ENCODE peak calls at places on chromosomes 3 and 15, in nine cellular contexts. N, B, J, A, M, S, C, X and F are unnamed samples.

GRCh38 chr3:82163907-82164520 is 402.6 kb upstream of the GBE1 start:
- DNase-seq in N (no peak), B (peak; percentile 34), J (no peak), A (no peak), M (no peak), S (peak; percentile 39), C (no peak), X (no peak), F (no peak)

GRCh38 chr3:57787867-57788623 is 31.9 kb downstream of the SLMAP start:
- DNase-seq in N (no peak), B (no peak), J (no peak), A (no peak), M (no peak), S (no peak), C (no peak), X (no peak), F (no peak)

GRCh38 chr3:33331414-33331813 is 54.2 kb downstream of the FBXL2 start:
- DNase-seq in N (no peak), B (no peak), J (no peak), A (no peak), M (no peak), S (no peak), C (no peak), X (no peak), F (no peak)

GRCh38 chr3:24086597-24087369 is 141.7 kb downstream of the NR1D2 start:
- DNase-seq in N (no peak), B (peak; percentile 58), J (no peak), A (no peak), M (no peak), S (no peak), C (no peak), X (no peak), F (no peak)

GRCh38 chr3:78741066-78741645 is 1026.6 kb downstream of the ROBO1 start:
- DNase-seq in N (no peak), B (no peak), J (no peak), A (no peak), M (no peak), S (no peak), C (no peak), X (no peak), F (no peak)

GRCh38 chr15:91710072-91710471 is 143.4 kb upstream of the SLCO3A1 start:
- DNase-seq in N (no peak), B (no peak), J (no peak), A (no peak), M (peak; percentile 24), S (no peak), C (no peak), X (no peak), F (no peak)

GRCh38 chr15:30923429-30923828 is 19.7 kb downstream of the FAN1 start:
- DNase-seq in N (no peak), B (no peak), J (no peak), A (no peak), M (no peak), S (no peak), C (no peak), X (no peak), F (no peak)

GRCh38 chr15:66172339-66172980 is 81.1 kb downstream of the MEGF11 start:
- DNase-seq in N (no peak), B (no peak), J (no peak), A (no peak), M (no peak), S (no peak), C (no peak), X (peak; percentile 69), F (no peak)

GRCh38 chr15:68431037-68431791 is 749 bp downstream of the ITGA11 start:
- DNase-seq in N (no peak), B (no peak), J (no peak), A (peak; percentile 62), M (no peak), S (no peak), C (no peak), X (peak; percentile 78), F (no peak)

GRCh38 chr3:99543796-99544195 is 94.6 kb upstream of the COL8A1 start:
- DNase-seq in N (no peak), B (no peak), J (no peak), A (no peak), M (no peak), S (no peak), C (no peak), X (no peak), F (no peak)

GRCh38 chr3:51559266-51559907 is 20.9 kb downstream of the RAD54L2 start:
- DNase-seq in N (no peak), B (peak; percentile 84), J (no peak), A (no peak), M (no peak), S (no peak), C (no peak), X (no peak), F (peak; percentile 54)

GRCh38 chr3:158005391-158006100 is 100.7 kb downstream of the SHOX2 start:
- DNase-seq in N (no peak), B (no peak), J (no peak), A (no peak), M (no peak), S (no peak), C (no peak), X (no peak), F (no peak)

GRCh38 chr15:84402856-84403608 is 167.5 kb downstream of the GOLGA6L4 start:
- DNase-seq in N (no peak), B (no peak), J (peak; percentile 5), A (peak; percentile 33), M (no peak), S (no peak), C (no peak), X (peak; percentile 15), F (no peak)

GRCh38 chr15:38459480-38459879 is 5.6 kb downstream of the FAM98B start:
- DNase-seq in N (no peak), B (no peak), J (no peak), A (no peak), M (no peak), S (no peak), C (no peak), X (no peak), F (no peak)

GRCh38 chr15:38460543-38460942 is 6.6 kb downstream of the FAM98B start:
- DNase-seq in N (no peak), B (no peak), J (no peak), A (no peak), M (no peak), S (no peak), C (no peak), X (no peak), F (no peak)

GRCh38 chr15:38458646-38459045 is 4.7 kb downstream of the FAM98B start:
- DNase-seq in N (no peak), B (no peak), J (no peak), A (no peak), M (peak; percentile 18), S (no peak), C (no peak), X (no peak), F (no peak)

GRCh38 chr15:38463893-38464292 is 10.0 kb downstream of the FAM98B start:
- DNase-seq in N (no peak), B (no peak), J (no peak), A (no peak), M (no peak), S (no peak), C (no peak), X (no peak), F (no peak)

DNA sequence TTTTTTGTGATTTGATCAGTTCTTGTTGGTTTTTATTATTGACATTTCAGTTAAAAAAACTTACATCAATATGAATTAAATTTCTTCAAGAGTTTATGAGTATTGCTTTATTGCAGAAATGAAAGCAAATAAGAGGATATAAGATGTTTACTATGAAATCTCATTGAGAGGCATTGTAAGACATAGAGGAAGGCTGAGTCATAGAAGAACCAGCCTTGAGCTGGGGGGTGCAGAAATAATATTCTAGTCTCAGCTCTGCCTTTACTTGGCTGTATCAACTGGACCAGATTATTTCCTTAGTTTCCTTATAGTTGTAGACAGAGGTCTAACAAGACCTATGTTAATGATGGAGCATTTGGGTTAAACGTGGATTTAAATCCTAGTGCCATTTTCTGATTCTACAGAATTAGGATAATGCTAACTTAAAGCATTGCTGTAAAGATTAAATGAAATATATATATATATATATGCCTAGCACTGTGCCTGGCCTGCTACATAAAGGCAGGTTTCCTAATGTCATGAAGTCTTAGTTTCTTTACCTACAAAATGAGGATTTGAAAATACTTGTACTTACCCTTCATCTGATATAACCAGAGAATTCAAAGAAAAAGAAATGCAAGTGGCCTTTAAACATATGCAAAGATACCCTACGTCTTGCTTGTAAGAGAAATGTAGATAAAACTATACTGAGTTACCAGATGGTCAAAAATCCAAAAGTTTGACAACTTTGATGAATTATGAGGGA is 7.3 kb downstream of the FAM98B start:
- DNase-seq in N (no peak), B (peak; percentile 30), J (no peak), A (no peak), M (no peak), S (no peak), C (no peak), X (no peak), F (no peak)
- H3K36me3 ChIP-seq in N (no peaks in the 10 kb centered on the region), B (no peaks in the 10 kb centered on the region), J (no peaks in the 10 kb centered on the region), A (no peaks in the 10 kb centered on the region), M (peaks cover 3% of the 10 kb centered on the region), S (peaks cover 2% of the 10 kb centered on the region), C (no peaks in the 10 kb centered on the region), X (peaks cover 13% of the 10 kb centered on the region), F (no peaks in the 10 kb centered on the region)

GRCh38 chr3:48505146-48505545 is 1.2 kb upstream of the SHISA5 start:
- DNase-seq in N (no peak), B (no peak), J (no peak), A (no peak), M (no peak), S (no peak), C (no peak), X (no peak), F (no peak)
- H3K4me3 ChIP-seq in N (no peak overlapping the region), B (no peak overlapping the region), J (no peak overlapping the region), A (no peak overlapping the region), M (no peak overlapping the region), S (no peak overlapping the region), C (no peak overlapping the region), X (peak overlapping the region; percentile 88), F (no peak overlapping the region)

DNA sequence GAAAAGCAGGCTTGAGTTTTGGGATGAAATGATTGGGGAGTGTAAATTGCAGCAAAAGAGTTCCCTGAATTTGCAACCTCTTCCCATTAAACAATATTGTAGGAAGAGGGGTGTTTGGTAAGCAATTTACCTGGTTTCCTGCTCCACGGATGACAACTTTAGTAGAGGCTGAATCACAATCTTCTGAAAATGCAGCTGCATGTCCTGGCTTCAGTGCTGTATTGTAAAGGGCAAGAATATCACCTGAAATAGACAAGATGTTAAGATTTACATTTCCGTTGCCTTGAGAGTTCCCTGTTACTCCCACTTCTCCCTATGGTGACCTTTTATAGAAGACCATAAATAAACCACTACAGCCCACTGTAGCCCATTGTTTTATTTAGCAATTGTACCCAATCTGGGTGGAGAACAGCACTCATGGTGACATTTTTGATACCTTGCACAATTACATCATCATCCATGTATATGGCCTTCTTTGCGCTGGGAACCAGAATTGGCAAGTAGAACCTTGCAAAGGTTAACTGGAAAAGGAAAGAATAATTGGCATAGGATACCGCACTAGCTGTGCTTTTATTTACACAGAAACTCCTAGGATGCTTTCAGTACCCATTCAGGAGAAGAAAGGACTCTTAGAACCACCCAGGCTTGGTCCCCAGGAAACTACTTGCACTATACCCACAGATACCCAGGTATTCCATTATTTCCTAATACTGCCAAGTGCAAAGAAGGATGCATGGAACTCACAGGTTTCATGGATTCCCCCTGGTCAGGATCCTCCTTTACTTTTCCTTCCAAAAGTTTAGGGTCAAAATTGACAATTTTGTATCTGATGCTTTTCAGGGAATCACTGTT is 9.6 kb downstream of the GLT8D1 start:
- DNase-seq in N (no peak), B (no peak), J (no peak), A (no peak), M (no peak), S (no peak), C (no peak), X (no peak), F (no peak)
- H3K36me3 ChIP-seq in N (no peaks in the 10 kb centered on the region), B (peaks cover 24% of the 10 kb centered on the region), J (peaks cover 11% of the 10 kb centered on the region), A (no peaks in the 10 kb centered on the region), M (peaks cover 19% of the 10 kb centered on the region), S (peaks cover 54% of the 10 kb centered on the region), C (peaks cover 4% of the 10 kb centered on the region), X (peaks cover 83% of the 10 kb centered on the region), F (peaks cover 33% of the 10 kb centered on the region)

GRCh38 chr3:12962292-12962691 is 110.9 kb downstream of the IQSEC1 start:
- DNase-seq in N (no peak), B (no peak), J (no peak), A (no peak), M (no peak), S (no peak), C (no peak), X (no peak), F (no peak)
- H3K4me3 ChIP-seq in N (no peak overlapping the region), B (no peak overlapping the region), J (no peak overlapping the region), A (no peak overlapping the region), M (no peak overlapping the region), S (no peak overlapping the region), C (no peak overlapping the region), X (no peak overlapping the region), F (no peak overlapping the region)